ENCODE peak calls at places on chromosomes 3 and 15, in eight cellular contexts. L is HFFc6, Z is psoas muscle, A is GM13976, X is ovary, U is fibroblast of pulmonary artery, K is H9, F is body of pancreas. S is an unnamed sample.

GRCh38 chr3:50466177-50466576 is 37.3 kb downstream of the CACNA2D2 start:
- DNase-seq in L (no peak), Z (no peak), A (no peak), X (no peak), U (no peak), K (no peak), F (no peak), S (no peak)

GRCh38 chr15:64443016-64443415 is 17.4 kb upstream of the ZNF609 start:
- DNase-seq in L (no peak), Z (no peak), A (no peak), X (no peak), U (no peak), K (no peak), F (no peak), S (no peak)

GRCh38 chr3:42871592-42872196 is 4.0 kb downstream of the CYP8B1 start:
- DNase-seq in L (no peak), Z (no peak), A (no peak), X (no peak), U (no peak), K (no peak), F (peak), S (no peak)

GRCh38 chr15:57505056-57505713 is 86.5 kb upstream of the MYZAP start:
- DNase-seq in L (no peak), Z (no peak), A (no peak), X (no peak), U (peak), K (no peak), F (peak), S (peak)

GRCh38 chr15:63908986-63909385 is 75.2 kb upstream of the HERC1 start:
- DNase-seq in L (peak), Z (no peak), A (no peak), X (no peak), U (no peak), K (no peak), F (no peak), S (no peak)

GRCh38 chr3:46400000-46400734 is 6.7 kb downstream of the CCR5AS start:
- DNase-seq in L (no peak), Z (no peak), A (no peak), X (no peak), U (peak), K (no peak), F (no peak), S (peak)

GRCh38 chr3:52468336-52468735 is 12.9 kb downstream of the NISCH start:
- DNase-seq in L (no peak), Z (no peak), A (no peak), X (no peak), U (no peak), K (no peak), F (no peak), S (no peak)

GRCh38 chr15:77335298-77335697 is 84.6 kb downstream of the PEAK1 start:
- DNase-seq in L (no peak), Z (no peak), A (no peak), X (no peak), U (peak), K (no peak), F (no peak), S (peak)

GRCh38 chr3:72474775-72475174 is 373.5 kb downstream of the SHQ1 start:
- DNase-seq in L (no peak), Z (no peak), A (no peak), X (no peak), U (no peak), K (no peak), F (no peak), S (no peak)

GRCh38 chr3:190308154-190308553 is 14.1 kb downstream of the CLDN1 start:
- DNase-seq in L (no peak), Z (no peak), A (no peak), X (no peak), U (no peak), K (no peak), F (no peak), S (no peak)

GRCh38 chr3:10950476-10951294 is 41.9 kb upstream of the SLC6A1 start:
- DNase-seq in L (peak), Z (no peak), A (peak), X (no peak), U (peak), K (peak), F (no peak), S (peak)

GRCh38 chr15:76431936-76432335 is 95.4 kb downstream of the ISL2 start:
- DNase-seq in L (no peak), Z (no peak), A (no peak), X (no peak), U (no peak), K (peak), F (no peak), S (peak)

GRCh38 chr15:35309886-35310285 is 224.8 kb upstream of the NANOGP8 start:
- DNase-seq in L (peak), Z (no peak), A (no peak), X (no peak), U (no peak), K (no peak), F (no peak), S (peak)

GRCh38 chr3:51977449-51978142 is 2.7 kb downstream of the ABHD14A start:
- DNase-seq in L (no peak), Z (no peak), A (no peak), X (no peak), U (no peak), K (no peak), F (no peak), S (no peak)

GRCh38 chr3:125602752-125603649 is 7.7 kb upstream of the OSBPL11 start:
- DNase-seq in L (no peak), Z (no peak), A (no peak), X (no peak), U (peak), K (no peak), F (no peak), S (peak)

GRCh38 chr3:29683306-29683993 is 402.6 kb downstream of the RBMS3 start:
- DNase-seq in L (peak), Z (no peak), A (peak), X (no peak), U (peak), K (no peak), F (no peak), S (peak)

GRCh38 chr3:66931286-66931685 is 66.8 kb upstream of the KBTBD8 start:
- DNase-seq in L (no peak), Z (no peak), A (no peak), X (no peak), U (no peak), K (no peak), F (no peak), S (no peak)

GRCh38 chr3:46943237-46944187 is 33.0 kb downstream of the CCDC12 start:
- DNase-seq in L (no peak), Z (no peak), A (no peak), X (no peak), U (peak), K (no peak), F (peak), S (no peak)

GRCh38 chr3:56622381-56622780 is 60.7 kb downstream of the TASOR start:
- DNase-seq in L (no peak), Z (no peak), A (no peak), X (no peak), U (no peak), K (no peak), F (no peak), S (no peak)

GRCh38 chr3:24299236-24299635 is 195.4 kb downstream of the THRB start:
- DNase-seq in L (no peak), Z (no peak), A (no peak), X (no peak), U (peak), K (no peak), F (no peak), S (no peak)

GRCh38 chr3:86788371-86788770 is 202.6 kb downstream of the VGLL3 start:
- DNase-seq in L (no peak), Z (no peak), A (no peak), X (no peak), U (no peak), K (no peak), F (no peak), S (peak)

GRCh38 chr3:191343115-191343514 is 12.8 kb upstream of the UTS2B start:
- DNase-seq in L (no peak), Z (no peak), A (no peak), X (no peak), U (no peak), K (no peak), F (no peak), S (no peak)

GRCh38 chr3:147730311-147730710 is 321.1 kb downstream of the ZIC1 start:
- DNase-seq in L (no peak), Z (no peak), A (no peak), X (no peak), U (no peak), K (no peak), F (no peak), S (no peak)

GRCh38 chr3:72745146-72745976 is 102.9 kb downstream of the SHQ1 start:
- DNase-seq in L (no peak), Z (no peak), A (no peak), X (no peak), U (no peak), K (no peak), F (peak), S (peak)

GRCh38 chr3:106806964-106807363 is 570.3 kb upstream of the CCDC54 start:
- DNase-seq in L (no peak), Z (no peak), A (no peak), X (no peak), U (no peak), K (no peak), F (no peak), S (no peak)

GRCh38 chr3:191399918-191400317 is 61.0 kb upstream of the PYDC2 start:
- DNase-seq in L (no peak), Z (no peak), A (no peak), X (no peak), U (no peak), K (no peak), F (no peak), S (no peak)

GRCh38 chr3:45785626-45786150 is 10.6 kb downstream of the SLC6A20 start:
- DNase-seq in L (no peak), Z (no peak), A (no peak), X (no peak), U (no peak), K (no peak), F (no peak), S (no peak)

GRCh38 chr15:90684281-90684680 is 32.9 kb upstream of the BLM start:
- DNase-seq in L (no peak), Z (no peak), A (no peak), X (no peak), U (peak), K (no peak), F (no peak), S (no peak)

GRCh38 chr3:151082880-151083838 is 2.3 kb upstream of the MED12L start:
- DNase-seq in L (no peak), Z (no peak), A (no peak), X (no peak), U (no peak), K (no peak), F (no peak), S (no peak)

GRCh38 chr15:75177360-75178071 is 24.2 kb upstream of the C15orf39 start:
- DNase-seq in L (no peak), Z (no peak), A (no peak), X (peak), U (no peak), K (no peak), F (no peak), S (no peak)

GRCh38 chr15:80386151-80386550 is 18.0 kb upstream of the ARNT2 start:
- DNase-seq in L (no peak), Z (no peak), A (no peak), X (no peak), U (no peak), K (no peak), F (no peak), S (no peak)

GRCh38 chr3:123076496-123077418 is 9.9 kb downstream of the PDIA5 start:
- DNase-seq in L (no peak), Z (no peak), A (no peak), X (peak), U (no peak), K (no peak), F (peak), S (no peak)

GRCh38 chr3:123719785-123720531 is 135.1 kb upstream of the HACD2 start:
- DNase-seq in L (no peak), Z (no peak), A (no peak), X (peak), U (no peak), K (no peak), F (no peak), S (no peak)

S was measured in brain microvascular endothelial cell.